ENCODE peak calls at places on chromosomes 11 and 22, in six cellular contexts. T is T-helper 9 cell; X is NCI-H1417; C is stimulated activated CD4-positive, alpha-beta T cell treated with anti-CD3 and anti-CD28 coated beads, TNF-alpha, amount 100 ng/mL, for 48 hours; H is stimulated activated naive CD8-positive, alpha-beta T cell treated with anti-CD3 and anti-CD28 coated beads, Interleukin-15, amount 100 ng/mL, for 72 hours; G is amniotic stem cell. M is an unnamed sample.

GRCh38 chr22:30195245-30196140 is 51.1 kb downstream of the LIF start:
- DNase-seq in T (no peak), X (no peak), C (no peak), H (no peak), G (no peak), M (no peak)

GRCh38 chr11:2549876-2550605 is 105.2 kb downstream of the KCNQ1 start:
- DNase-seq in T (no peak), X (no peak), C (no peak), H (no peak), G (no peak), M (no peak)

GRCh38 chr11:26931248-26931631 is 62.7 kb upstream of the FIBIN start:
- DNase-seq in T (no peak), X (peak), C (no peak), H (no peak), G (no peak), M (no peak)

GRCh38 chr11:1448166-1448825 is 38.3 kb downstream of the MOB2 start:
- DNase-seq in T (no peak), X (no peak), C (no peak), H (no peak), G (no peak), M (no peak)

GRCh38 chr11:24642648-24643047 is 145.8 kb downstream of the LUZP2 start:
- DNase-seq in T (no peak), X (no peak), C (no peak), H (no peak), G (no peak), M (no peak)

GRCh38 chr11:65431452-65432132 is 9.0 kb downstream of the NEAT1 start:
- DNase-seq in T (no peak), X (no peak), C (no peak), H (no peak), G (no peak), M (no peak)

GRCh38 chr11:77602385-77603105 is 12.8 kb downstream of the AQP11 start:
- DNase-seq in T (no peak), X (no peak), C (no peak), H (no peak), G (peak), M (no peak)

GRCh38 chr11:597166-597725 is 18.5 kb downstream of the IRF7 start:
- DNase-seq in T (no peak), X (no peak), C (no peak), H (no peak), G (no peak), M (no peak)

GRCh38 chr11:6531267-6531752 is 34.2 kb downstream of the DNHD1 start:
- DNase-seq in T (no peak), X (peak), C (no peak), H (no peak), G (no peak), M (no peak)

GRCh38 chr11:33829430-33830141 is 55.3 kb upstream of the FBXO3 start:
- DNase-seq in T (peak), X (peak), C (peak), H (peak), G (peak), M (peak)